ENCODE peak calls at places on chromosome 2, in four cellular contexts. C, X, H and W are unnamed samples.

GRCh38 chr2:64025741-64026140 is 6.5 kb upstream of the VPS54 start:
- DNase-seq in C (no peak), X (no peak), H (no peak), W (no peak)

GRCh38 chr2:52107124-52107523 is 1075.2 kb upstream of the NRXN1 start:
- DNase-seq in C (no peak), X (no peak), H (no peak), W (no peak)

GRCh38 chr2:10287766-10288165 is 14.9 kb upstream of the HPCAL1 start:
- DNase-seq in C (no peak), X (no peak), H (no peak), W (no peak)

GRCh38 chr2:66494708-66495107 is 59.8 kb downstream of the MEIS1 start:
- DNase-seq in C (no peak), X (no peak), H (no peak), W (no peak)

GRCh38 chr2:157880927-157881326 is 4.8 kb upstream of the ACVR1 start:
- DNase-seq in C (no peak), X (no peak), H (no peak), W (no peak)

GRCh38 chr2:184780944-184781343 is 182.6 kb downstream of the ZNF804A start:
- DNase-seq in C (no peak), X (no peak), H (no peak), W (no peak)

GRCh38 chr2:204131621-204132020 is 195.1 kb downstream of the ICOS start:
- DNase-seq in C (no peak), X (no peak), H (no peak), W (no peak)

GRCh38 chr2:11615209-11615608 is 54.8 kb downstream of the NTSR2 start:
- DNase-seq in C (no peak), X (no peak), H (no peak), W (no peak)

GRCh38 chr2:161418715-161419337 is 2.7 kb downstream of the TBR1 start:
- DNase-seq in C (no peak), X (no peak), H (no peak), W (peak; percentile 78)

GRCh38 chr2:39407516-39408296 is 29.4 kb downstream of the MAP4K3 start:
- DNase-seq in C (no peak), X (no peak), H (no peak), W (no peak)

GRCh38 chr2:10028988-10029874 is 14.1 kb upstream of the KLF11 start:
- DNase-seq in C (no peak), X (no peak), H (peak; percentile 55), W (no peak)

GRCh38 chr2:236604971-236605734 is 35.5 kb downstream of the ACKR3 start:
- DNase-seq in C (no peak), X (no peak), H (no peak), W (no peak)

GRCh38 chr2:72937356-72937669 is 20.0 kb downstream of the EMX1 start:
- DNase-seq in C (no peak), X (no peak), H (no peak), W (no peak)

GRCh38 chr2:173986805-173987204 is 21.6 kb upstream of the SP3 start:
- DNase-seq in C (no peak), X (no peak), H (no peak), W (no peak)

GRCh38 chr2:65432227-65433190 is at the start of gene SPRED2:
- DNase-seq in C (peak; percentile 77), X (peak; percentile 51), H (peak; percentile 80), W (peak; percentile 87)

GRCh38 chr2:241317391-241317790 is 1.7 kb downstream of the SEPTIN2 start:
- DNase-seq in C (no peak), X (no peak), H (no peak), W (no peak)

GRCh38 chr2:139293992-139294548 is 513.9 kb upstream of the NXPH2 start:
- DNase-seq in C (no peak), X (no peak), H (no peak), W (no peak)

GRCh38 chr2:165745916-165746315 is 48.1 kb downstream of the GALNT3 start:
- DNase-seq in C (no peak), X (no peak), H (no peak), W (no peak)

GRCh38 chr2:193101591-193101990 is 906.9 kb upstream of the TMEFF2 start:
- DNase-seq in C (no peak), X (no peak), H (no peak), W (no peak)